ENCODE peak calls at places on chromosomes 11 and 22, in four cellular contexts. Y is tibial nerve, I is ovary, W is mammary epithelial cell. U is an unnamed sample.

GRCh38 chr11:119976805-119977583 is 160.9 kb downstream of the TRIM29 start:
- DNase-seq in W (no peak), I (no peak), Y (no peak), U (no peak)

GRCh38 chr11:44185522-44185921 is 90.0 kb downstream of the EXT2 start:
- DNase-seq in Y (no peak), I (no peak), W (no peak), U (no peak)

GRCh38 chr11:70628881-70629844 is 230.8 kb downstream of the CTTN start:
- DNase-seq in Y (peak; percentile 26), W (no peak), I (peak; percentile 40), U (peak; percentile 39)

GRCh38 chr22:33851240-33851639 is 69.0 kb downstream of the LARGE1 start:
- DNase-seq in I (no peak), W (peak; percentile 31), Y (no peak), U (no peak)

GRCh38 chr11:73237471-73238290 is 19.6 kb downstream of the P2RY2 start:
- DNase-seq in Y (no peak), I (peak; percentile 33), W (no peak), U (no peak)

GRCh38 chr11:113255096-113255495 is 59.3 kb upstream of the TTC12 start:
- DNase-seq in Y (no peak), W (peak; percentile 27), I (no peak), U (no peak)

GRCh38 chr11:134579709-134580634 is 167.9 kb upstream of the B3GAT1 start:
- DNase-seq in I (no peak), W (no peak), Y (no peak), U (peak; percentile 45)

GRCh38 chr11:33716236-33716635 is 15.6 kb upstream of the C11orf91 start:
- DNase-seq in W (peak; percentile 80), Y (no peak), I (no peak), U (no peak)

GRCh38 chr11:3096909-3097395 is 39.7 kb upstream of the CARS1 start:
- DNase-seq in I (peak; percentile 3), W (no peak), Y (no peak), U (no peak)

GRCh38 chr11:62004473-62004872 is 37.0 kb upstream of the FTH1 start:
- DNase-seq in W (peak; percentile 32), I (peak; percentile 31), Y (no peak), U (no peak)

GRCh38 chr11:109264128-109264527 is 157.9 kb upstream of the C11orf87 start:
- DNase-seq in I (no peak), W (no peak), Y (no peak), U (no peak)

GRCh38 chr11:130905512-130905911 is 10.8 kb downstream of the SNX19 start:
- DNase-seq in Y (no peak), I (no peak), W (no peak), U (no peak)

GRCh38 chr11:45424781-45425180 is 138.6 kb upstream of the SYT13 start:
- DNase-seq in W (no peak), Y (no peak), I (no peak), U (no peak)

GRCh38 chr22:42436402-42436801 is 4.2 kb upstream of the NFAM1 start:
- DNase-seq in W (no peak), I (no peak), Y (no peak), U (peak; percentile 74)

GRCh38 chr11:1782831-1783724 is 19.4 kb upstream of the CTSD start:
- DNase-seq in Y (no peak), I (no peak), W (no peak), U (no peak)

GRCh38 chr22:28018461-28018927 is 99.4 kb upstream of the PITPNB start:
- DNase-seq in I (peak; percentile 27), Y (peak; percentile 7), W (no peak), U (peak; percentile 11)

GRCh38 chr22:44325718-44326548 is 13.2 kb upstream of the SHISAL1 start:
- DNase-seq in Y (no peak), I (no peak), W (peak; percentile 31), U (no peak)

GRCh38 chr11:34345012-34345804 is 12.6 kb downstream of the ABTB2 start:
- DNase-seq in I (peak; percentile 67), W (peak; percentile 87), Y (peak; percentile 41), U (no peak)

GRCh38 chr11:134785660-134786284 is 373.7 kb upstream of the B3GAT1 start:
- DNase-seq in Y (no peak), I (no peak), W (no peak), U (no peak)

GRCh38 chr22:23077627-23078461 is 7.5 kb downstream of the GNAZ start:
- DNase-seq in I (no peak), W (no peak), Y (no peak), U (no peak)

GRCh38 chr11:57896641-57897145 is 127.0 kb upstream of the OR9Q1 start:
- DNase-seq in I (no peak), W (no peak), Y (no peak), U (no peak)

GRCh38 chr11:15861256-15861655 is 495.1 kb downstream of the SOX6 start:
- DNase-seq in Y (no peak), W (no peak), I (no peak), U (no peak)

GRCh38 chr11:12189543-12190235 is 79.3 kb downstream of the MICAL2 start:
- DNase-seq in Y (no peak), I (no peak), W (peak; percentile 97), U (no peak)

GRCh38 chr11:64132982-64133705 is 32.8 kb downstream of the MACROD1 start:
- DNase-seq in I (no peak), W (no peak), Y (no peak), U (no peak)

GRCh38 chr22:48937032-48937639 is 890.5 kb downstream of the BRD1 start:
- DNase-seq in Y (no peak), I (no peak), W (no peak), U (no peak)

GRCh38 chr22:46737105-46737975 is 712 bp downstream of the CERK start:
- DNase-seq in W (no peak), Y (no peak), I (peak; percentile 71), U (peak; percentile 54)

GRCh38 chr22:45452565-45453449 is 39.3 kb downstream of the RIBC2 start:
- DNase-seq in W (no peak), Y (no peak), I (no peak), U (no peak)

GRCh38 chr22:44761025-44761424 is 8.7 kb downstream of the ARHGAP8 start:
- DNase-seq in W (no peak), I (no peak), Y (no peak), U (no peak)

GRCh38 chr11:68872216-68873003 is 30.7 kb upstream of the CPT1A start:
- DNase-seq in Y (no peak), W (no peak), I (no peak), U (no peak)
- TF ChIP-seq CTCF in Y (no peak), W (no peak), I (no peak), U (no peak)

GRCh38 chr11:46560300-46561025 is 33.4 kb downstream of the AMBRA1 start:
- DNase-seq in I (no peak), Y (no peak), W (peak; percentile 48), U (no peak)
- H3K4me3 ChIP-seq in I (peak overlapping the region; percentile 17), Y (peak overlapping the region; percentile 15), W (peak overlapping the region; percentile 55), U (no peak overlapping the region)

GRCh38 chr11:65163684-65164083 is 6.3 kb upstream of the SPDYC start:
- DNase-seq in W (no peak), I (no peak), Y (no peak), U (no peak)

GRCh38 chr11:65169164-65169641 is 830 bp upstream of the SPDYC start:
- DNase-seq in W (no peak), Y (no peak), I (no peak), U (no peak)

GRCh38 chr11:65166893-65167292 is 3.1 kb upstream of the SPDYC start:
- DNase-seq in Y (no peak), I (no peak), W (no peak), U (no peak)

GRCh38 chr11:65170058-65170534 is at the start of gene SPDYC:
- DNase-seq in I (no peak), W (no peak), Y (no peak), U (no peak)

DNA sequence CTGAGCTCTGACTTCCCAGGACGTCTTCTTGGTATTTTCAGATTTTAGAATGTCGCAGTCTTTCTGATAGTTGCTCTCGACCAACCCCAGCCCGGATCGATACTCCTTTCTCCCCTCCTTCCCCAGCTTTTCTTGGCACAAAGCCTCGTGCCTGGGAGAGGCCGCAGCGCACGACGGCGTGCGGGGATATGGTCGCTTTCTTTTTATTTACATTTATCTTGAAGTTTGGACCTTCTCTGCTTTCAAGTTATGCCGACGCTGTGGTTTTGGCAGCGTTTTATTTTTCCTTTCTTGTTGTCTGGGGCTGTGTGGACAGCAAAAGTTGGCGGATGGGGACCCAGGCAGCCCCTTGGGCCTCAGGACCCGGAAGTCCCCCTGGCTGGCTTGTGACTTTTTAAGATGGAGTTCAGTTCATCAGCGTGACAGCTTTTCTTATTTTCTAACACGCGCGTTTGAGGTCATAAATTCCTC is 4.2 kb upstream of the SPDYC start:
- DNase-seq in Y (no peak), W (no peak), I (no peak), U (no peak)
- H3K27me3 ChIP-seq in Y (no peaks in the 10 kb centered on the region), W (no peaks in the 10 kb centered on the region), I (no peaks in the 10 kb centered on the region), U (no peaks in the 10 kb centered on the region)

DNA sequence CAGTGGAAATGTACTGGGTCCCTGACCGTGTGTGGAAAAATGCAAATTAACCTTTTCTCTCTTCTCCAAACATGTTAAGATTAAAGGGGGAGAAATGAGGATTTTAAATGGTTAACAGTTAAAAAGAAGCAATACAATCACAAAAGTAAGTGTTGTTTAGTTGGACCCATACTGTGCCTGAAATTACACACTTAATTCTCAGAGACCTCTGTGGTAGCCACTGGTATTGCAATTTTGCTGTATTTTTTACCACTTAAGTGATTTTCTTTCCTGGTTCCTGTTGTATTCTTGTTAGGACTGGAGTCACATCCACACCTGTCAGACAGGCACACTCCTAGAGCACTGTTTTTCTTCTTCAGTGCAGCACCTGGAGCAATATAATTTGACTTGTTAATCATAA is 179.6 kb upstream of the PDGFD start:
- DNase-seq in I (no peak), W (peak; percentile 7), Y (no peak), U (no peak)
- TF ChIP-seq CTCF in I (no peak), W (peak; percentile 41), Y (no peak), U (peak; percentile 49)

GRCh38 chr11:107849791-107850190 is 8.8 kb downstream of the SLC35F2 start:
- DNase-seq in I (no peak), Y (no peak), W (peak; percentile 26), U (no peak)
- H3K4me3 ChIP-seq in I (no peak overlapping the region), Y (no peak overlapping the region), W (no peak overlapping the region), U (no peak overlapping the region)

GRCh38 chr11:75510011-75510595 is 15.6 kb downstream of the GDPD5 start:
- DNase-seq in Y (no peak), W (no peak), I (no peak), U (no peak)

GRCh38 chr11:75509201-75509600 is 16.5 kb downstream of the GDPD5 start:
- DNase-seq in W (no peak), I (no peak), Y (no peak), U (no peak)

GRCh38 chr11:75508051-75508561 is 17.6 kb downstream of the GDPD5 start:
- DNase-seq in Y (no peak), I (no peak), W (no peak), U (no peak)

GRCh38 chr11:75513250-75513649 is 12.5 kb downstream of the GDPD5 start:
- DNase-seq in I (no peak), Y (no peak), W (no peak), U (no peak)

DNA sequence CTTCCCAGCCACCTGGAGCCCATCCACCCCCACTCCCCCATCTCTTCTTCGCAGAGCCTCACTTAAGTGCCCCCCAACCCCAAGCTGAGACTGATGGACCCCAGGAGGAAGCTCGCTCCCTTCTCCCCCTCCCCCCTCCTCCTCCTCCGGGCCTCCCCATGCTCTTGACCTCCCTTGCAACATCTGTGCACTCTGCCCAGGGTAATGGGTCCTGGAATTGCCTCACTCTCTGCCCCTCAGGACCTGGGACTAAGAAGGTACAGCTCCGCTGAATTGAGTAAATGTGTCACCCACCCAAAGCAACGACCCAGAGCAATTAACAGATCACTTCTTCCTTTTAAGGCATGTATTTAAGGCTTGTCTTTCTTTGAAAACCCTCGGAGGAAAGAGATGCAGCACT is 15.1 kb downstream of the GDPD5 start:
- DNase-seq in W (no peak), Y (no peak), I (no peak), U (no peak)
- H3K27me3 ChIP-seq in W (no peaks in the 10 kb centered on the region), Y (no peaks in the 10 kb centered on the region), I (no peaks in the 10 kb centered on the region), U (no peaks in the 10 kb centered on the region)

U was measured in BE2C.